ENCODE peak calls at places on chromosomes 3 and 15, in seven cellular contexts. O is iPS-NIHi11, Z is Kasumi-1, C is Calu3, Q is GM12892, V is posterior cingulate gyrus, F is AG04449. M is an unnamed sample.
A peak's percentile ranks its signal among the peaks of the same experiment; 100 is the strongest.

GRCh38 chr3:32354362-32354778 is 37.3 kb upstream of the CMTM7 start:
- DNase-seq in V (no peak), O (no peak), C (peak; percentile 6), Z (no peak), Q (no peak), F (no peak), M (no peak)

GRCh38 chr3:122572940-122573412 is 4.5 kb upstream of the PARP15 start:
- DNase-seq in F (no peak), V (no peak), C (peak; percentile 63), O (peak; percentile 24), Z (peak; percentile 86), Q (no peak), M (peak; percentile 47)

GRCh38 chr15:31488437-31489204 is 162.0 kb downstream of the KLF13 start:
- DNase-seq in Q (peak; percentile 59), F (peak; percentile 61), C (peak; percentile 45), Z (peak; percentile 50), V (peak; percentile 42), O (peak; percentile 91), M (peak; percentile 81)

GRCh38 chr3:117355566-117355965 is 646.0 kb downstream of the TUSC7 start:
- DNase-seq in C (peak; percentile 27), Q (no peak), V (no peak), O (peak; percentile 50), F (no peak), Z (peak; percentile 50), M (no peak)

GRCh38 chr3:38555926-38556325 is 59.8 kb downstream of the EXOG start:
- DNase-seq in Z (no peak), O (no peak), V (no peak), Q (no peak), F (no peak), C (no peak), M (no peak)

GRCh38 chr3:161291191-161291901 is 70.2 kb downstream of the NMD3 start:
- DNase-seq in V (no peak), Z (no peak), O (no peak), Q (no peak), C (peak; percentile 84), F (no peak), M (no peak)

GRCh38 chr15:90561344-90562244 is 31.9 kb downstream of the CRTC3 start:
- DNase-seq in Q (no peak), C (no peak), V (no peak), Z (peak; percentile 70), O (no peak), F (peak; percentile 46), M (no peak)

GRCh38 chr3:79326642-79327041 is 441.2 kb downstream of the ROBO1 start:
- DNase-seq in O (no peak), Z (no peak), V (no peak), C (no peak), F (no peak), Q (no peak), M (no peak)

GRCh38 chr3:113287818-113288648 is 76.7 kb downstream of the BOC start:
- DNase-seq in C (peak; percentile 62), V (peak; percentile 71), O (peak; percentile 70), Z (peak; percentile 73), Q (no peak), F (no peak), M (peak; percentile 48)

GRCh38 chr15:79101866-79102581 is 11.4 kb upstream of the RASGRF1 start:
- DNase-seq in C (no peak), O (no peak), F (no peak), V (no peak), Q (no peak), Z (no peak), M (no peak)

GRCh38 chr3:45498532-45498931 is 96.0 kb upstream of the LIMD1 start:
- DNase-seq in Z (no peak), C (no peak), O (peak; percentile 29), V (no peak), F (no peak), Q (no peak), M (no peak)

GRCh38 chr3:178833696-178834095 is 237.9 kb downstream of the ZMAT3 start:
- DNase-seq in Q (no peak), Z (no peak), V (no peak), O (no peak), C (no peak), F (no peak), M (no peak)

GRCh38 chr15:81021321-81021720 is 20.6 kb downstream of the TLNRD1 start:
- DNase-seq in C (no peak), Q (no peak), F (no peak), V (no peak), O (no peak), Z (no peak), M (no peak)

GRCh38 chr15:98715890-98716443 is 67.6 kb downstream of the IGF1R start:
- DNase-seq in O (no peak), Q (no peak), Z (no peak), F (no peak), V (no peak), C (no peak), M (no peak)

GRCh38 chr15:91891101-91891500 is 37.6 kb downstream of the SLCO3A1 start:
- DNase-seq in C (no peak), V (no peak), Z (no peak), O (no peak), Q (no peak), F (no peak), M (no peak)

GRCh38 chr15:44275431-44275830 is 13.1 kb upstream of the GOLM2 start:
- DNase-seq in C (no peak), O (no peak), Z (no peak), V (no peak), Q (no peak), F (no peak), M (no peak)

GRCh38 chr3:139935866-139936817 is 1.2 kb downstream of the CLSTN2 start:
- DNase-seq in Z (no peak), Q (peak; percentile 27), O (peak; percentile 38), C (peak; percentile 36), F (no peak), V (peak; percentile 17), M (peak; percentile 19)

GRCh38 chr3:33229947-33230346 is 11.3 kb upstream of the SUSD5 start:
- DNase-seq in Z (no peak), O (no peak), F (no peak), C (no peak), V (no peak), Q (no peak), M (no peak)

GRCh38 chr3:185645596-185646381 is 59.7 kb downstream of the SENP2 start:
- DNase-seq in C (no peak), V (no peak), Q (no peak), F (no peak), O (peak; percentile 55), Z (no peak), M (no peak)

GRCh38 chr15:75666823-75667501 is 19.2 kb downstream of the SNX33 start:
- DNase-seq in Q (no peak), C (peak; percentile 84), Z (no peak), V (no peak), F (peak; percentile 99), O (peak; percentile 49), M (peak; percentile 91)

GRCh38 chr3:142568393-142569017 is 10.0 kb downstream of the ATR start:
- DNase-seq in F (no peak), O (peak; percentile 42), Q (no peak), C (no peak), V (no peak), Z (no peak), M (no peak)

GRCh38 chr15:83848315-83849050 is 194.6 kb downstream of the ADAMTSL3 start:
- DNase-seq in C (no peak), Q (no peak), O (no peak), F (peak; percentile 31), V (no peak), Z (no peak), M (peak; percentile 48)

M was measured in HTR-8/SVneo.